ENCODE peak calls at places on chromosome 10, in ten cellular contexts. N is ACHN, Q is NCI-H2081, H is A549, L is Peyer's patch, G is NCI-H510A treated with DMSO at 0.1 percent for 48 hours, R is GM12892, B is iris pigment epithelial cell, C is ELF-1, A is EL. O is an unnamed sample.

GRCh38 chr10:22246680-22247391 is 29.0 kb upstream of the EBLN1 start:
- DNase-seq in A (peak), C (no peak), Q (no peak), L (no peak), R (no peak), B (peak), N (peak), G (no peak), H (peak), O (no peak)

GRCh38 chr10:130859427-130859826 is 452.1 kb downstream of the TCERG1L start:
- DNase-seq in L (no peak), H (no peak), A (no peak), G (no peak), Q (no peak), R (no peak), B (no peak), C (no peak), N (no peak), O (no peak)

GRCh38 chr10:24866615-24867583 is 85.5 kb downstream of the PRTFDC1 start:
- DNase-seq in B (peak), G (no peak), Q (no peak), C (no peak), A (peak), H (peak), R (no peak), N (peak), L (no peak), O (no peak)

GRCh38 chr10:44300666-44301649 is 83.9 kb downstream of the CXCL12 start:
- DNase-seq in R (no peak), G (no peak), A (peak), B (peak), C (peak), L (no peak), H (peak), Q (no peak), N (peak), O (no peak)

GRCh38 chr10:125848371-125848770 is 25.0 kb downstream of the BCCIP start:
- DNase-seq in A (no peak), H (no peak), Q (no peak), N (no peak), C (no peak), G (no peak), R (no peak), L (no peak), B (no peak), O (no peak)

GRCh38 chr10:72756674-72757385 is 64.9 kb downstream of the MCU start:
- DNase-seq in G (no peak), C (no peak), Q (no peak), B (peak), A (no peak), L (no peak), N (no peak), R (no peak), H (no peak), O (no peak)

GRCh38 chr10:104766341-104766740 is 125.3 kb downstream of the SORCS3 start:
- DNase-seq in N (peak), G (no peak), A (peak), B (peak), H (no peak), Q (no peak), L (no peak), R (no peak), C (no peak), O (no peak)

GRCh38 chr10:91758303-91759146 is 39.7 kb upstream of the TNKS2 start:
- DNase-seq in G (peak), A (peak), B (peak), C (no peak), N (peak), H (peak), L (no peak), Q (peak), R (no peak), O (peak)

GRCh38 chr10:11403116-11403515 is 208.3 kb downstream of the USP6NL start:
- DNase-seq in N (no peak), G (no peak), R (no peak), L (peak), C (no peak), A (no peak), B (no peak), Q (no peak), H (no peak), O (no peak)

GRCh38 chr10:120732067-120732466 is 119.1 kb upstream of the WDR11 start:
- DNase-seq in L (no peak), H (no peak), N (no peak), A (no peak), B (peak), G (no peak), C (no peak), R (no peak), Q (no peak), O (no peak)

GRCh38 chr10:20726381-20726780 is 170.7 kb downstream of the NEBL start:
- DNase-seq in N (no peak), B (no peak), H (no peak), Q (no peak), A (no peak), L (no peak), G (no peak), R (no peak), C (no peak), O (no peak)

GRCh38 chr10:5376450-5376849 is 11.7 kb downstream of the UCN3 start:
- DNase-seq in L (no peak), C (no peak), B (no peak), Q (no peak), R (no peak), N (no peak), A (no peak), G (no peak), H (no peak), O (no peak)

GRCh38 chr10:79079074-79079397 is 10.3 kb downstream of the ZMIZ1 start:
- DNase-seq in N (no peak), G (no peak), B (no peak), Q (no peak), R (no peak), A (peak), H (no peak), C (no peak), L (no peak), O (no peak)

GRCh38 chr10:52030975-52031374 is 283.1 kb upstream of the DKK1 start:
- DNase-seq in G (no peak), N (no peak), B (no peak), L (no peak), C (no peak), R (no peak), A (no peak), Q (no peak), H (no peak), O (no peak)

GRCh38 chr10:97572214-97572989 is at the start of gene ANKRD2:
- DNase-seq in H (peak), L (peak), G (peak), R (peak), B (peak), C (peak), A (peak), N (peak), Q (peak), O (peak)

GRCh38 chr10:44287408-44287807 is 97.5 kb downstream of the CXCL12 start:
- DNase-seq in A (no peak), B (no peak), H (no peak), C (no peak), R (no peak), Q (no peak), G (no peak), N (no peak), L (no peak), O (no peak)

GRCh38 chr10:35937538-35937937 is 295.4 kb upstream of the FZD8 start:
- DNase-seq in G (no peak), N (no peak), C (no peak), Q (no peak), A (no peak), H (no peak), L (no peak), R (no peak), B (no peak), O (no peak)

GRCh38 chr10:93080350-93081046 is 6.8 kb downstream of the CYP26A1 start:
- DNase-seq in A (peak), Q (peak), G (peak), C (peak), L (peak), H (peak), R (peak), B (peak), N (peak), O (peak)

GRCh38 chr10:123136806-123137642 is 1.3 kb downstream of the HMX3 start:
- DNase-seq in L (no peak), C (peak), A (peak), B (no peak), G (peak), N (no peak), R (no peak), H (peak), Q (no peak), O (peak)

GRCh38 chr10:87694011-87694794 is 34.5 kb downstream of the PAPSS2 start:
- DNase-seq in A (peak), R (no peak), C (no peak), Q (no peak), H (peak), G (no peak), B (no peak), N (no peak), L (no peak), O (no peak)

GRCh38 chr10:35042783-35043182 is 47.4 kb downstream of the CUL2 start:
- DNase-seq in H (peak), B (no peak), G (no peak), C (no peak), N (no peak), R (no peak), L (no peak), Q (no peak), A (no peak), O (no peak)

GRCh38 chr10:93488956-93489528 is 6.9 kb upstream of the MYOF start:
- DNase-seq in L (no peak), N (no peak), G (no peak), B (no peak), Q (no peak), R (no peak), H (no peak), C (no peak), A (no peak), O (no peak)

GRCh38 chr10:97991875-97992274 is 38.5 kb downstream of the CRTAC1 start:
- DNase-seq in H (peak), C (peak), Q (no peak), R (no peak), G (no peak), A (peak), L (no peak), N (peak), B (peak), O (peak)

GRCh38 chr10:31154996-31155395 is 123.3 kb upstream of the ZNF438 start:
- DNase-seq in N (no peak), H (no peak), Q (no peak), A (no peak), C (no peak), L (no peak), B (no peak), R (no peak), G (no peak), O (no peak)

GRCh38 chr10:97584798-97585438 is 729 bp downstream of the HOGA1 start:
- DNase-seq in Q (no peak), L (no peak), G (peak), A (no peak), R (no peak), B (no peak), N (no peak), C (no peak), H (no peak), O (no peak)

GRCh38 chr10:51744235-51744634 is 44.8 kb upstream of the CSTF2T start:
- DNase-seq in Q (no peak), B (no peak), G (no peak), H (no peak), A (no peak), C (no peak), L (no peak), N (no peak), R (no peak), O (no peak)

GRCh38 chr10:125505648-125506047 is 177.3 kb downstream of the TEX36 start:
- DNase-seq in C (no peak), N (no peak), B (no peak), A (no peak), Q (no peak), G (no peak), H (no peak), L (no peak), R (no peak), O (no peak)

GRCh38 chr10:5585517-5586222 is 60.9 kb downstream of the CALML3 start:
- DNase-seq in L (no peak), B (no peak), A (no peak), Q (no peak), H (no peak), G (peak), N (no peak), C (no peak), R (no peak), O (no peak)

GRCh38 chr10:1175956-1176565 is 119.9 kb downstream of the WDR37 start:
- DNase-seq in B (no peak), Q (no peak), L (no peak), G (no peak), N (no peak), R (no peak), C (no peak), A (no peak), H (no peak), O (no peak)

GRCh38 chr10:33746878-33747277 is 412.4 kb upstream of the NRP1 start:
- DNase-seq in G (no peak), C (no peak), N (no peak), Q (no peak), H (no peak), B (peak), A (peak), L (no peak), R (no peak), O (no peak)

GRCh38 chr10:47423476-47423875 is 39.4 kb upstream of the ZNF488 start:
- DNase-seq in H (no peak), G (no peak), C (no peak), A (no peak), N (no peak), L (no peak), R (no peak), Q (no peak), B (peak), O (no peak)

GRCh38 chr10:96740141-96740540 is 19.8 kb upstream of the PIK3AP1 start:
- DNase-seq in B (no peak), Q (no peak), R (no peak), A (no peak), G (no peak), L (no peak), C (no peak), N (no peak), H (no peak), O (no peak)

GRCh38 chr10:103969436-103969835 is 2.5 kb downstream of the SLK start:
- DNase-seq in A (peak), R (no peak), B (no peak), H (no peak), Q (no peak), N (no peak), G (peak), C (no peak), L (no peak), O (no peak)

GRCh38 chr10:772227-772637 is 82.8 kb upstream of the DIP2C start:
- DNase-seq in C (no peak), B (no peak), L (no peak), G (no peak), H (no peak), A (no peak), Q (no peak), R (no peak), N (no peak), O (peak)

GRCh38 chr10:3365630-3366029 is 193.0 kb upstream of the PITRM1 start:
- DNase-seq in H (peak), C (no peak), L (no peak), Q (peak), N (no peak), B (no peak), R (no peak), G (peak), A (no peak), O (no peak)

GRCh38 chr10:128400564-128400963 is 274.3 kb upstream of the MKI67 start:
- DNase-seq in B (no peak), R (no peak), G (no peak), H (no peak), Q (no peak), L (no peak), N (no peak), A (no peak), C (no peak), O (no peak)

GRCh38 chr10:133379152-133379800 is at the start of gene PAOX:
- DNase-seq in G (peak), L (peak), H (peak), Q (no peak), C (peak), B (peak), N (peak), A (peak), R (peak), O (peak)

GRCh38 chr10:131862548-131862947 is 38.3 kb upstream of the PPP2R2D start:
- DNase-seq in C (no peak), R (no peak), G (no peak), Q (no peak), B (no peak), L (no peak), A (no peak), H (no peak), N (no peak), O (no peak)

O was measured in left kidney.